ENCODE peak calls at places on chromosomes 2 and 18, in seven cellular contexts. P, E, N, L, R, S and Y are unnamed samples.

GRCh38 chr2:45331034-45331786 is 279.9 kb downstream of the SRBD1 start:
- DNase-seq in N (no peak), S (no peak), E (no peak), R (no peak), P (no peak), L (no peak), Y (no peak)

GRCh38 chr2:19651466-19651865 is 250.3 kb downstream of the TTC32 start:
- DNase-seq in E (no peak), R (no peak), L (no peak), P (no peak), N (no peak), S (no peak), Y (no peak)

GRCh38 chr2:187547353-187547979 is 6.8 kb downstream of the TFPI start:
- DNase-seq in L (peak), R (no peak), E (no peak), N (peak), P (no peak), S (peak), Y (no peak)

GRCh38 chr2:85711578-85712060 is 17.5 kb downstream of the GNLY start:
- DNase-seq in L (no peak), N (peak), S (no peak), R (no peak), E (no peak), P (no peak), Y (no peak)

GRCh38 chr2:20573611-20574422 is 77.1 kb downstream of the HS1BP3 start:
- DNase-seq in N (no peak), R (no peak), P (no peak), E (no peak), L (peak), S (no peak), Y (no peak)

GRCh38 chr2:239005586-239005985 is 157.7 kb downstream of the TWIST2 start:
- DNase-seq in N (no peak), P (no peak), S (no peak), E (no peak), L (no peak), R (no peak), Y (no peak)

GRCh38 chr2:42013409-42013808 is 34.4 kb upstream of the PKDCC start:
- DNase-seq in N (no peak), S (no peak), L (no peak), P (no peak), R (no peak), E (no peak), Y (no peak)

GRCh38 chr18:48134609-48135008 is 204.2 kb upstream of the SMAD2 start:
- DNase-seq in R (no peak), E (no peak), N (no peak), S (no peak), L (no peak), P (no peak), Y (no peak)

GRCh38 chr18:31878358-31878757 is 64.6 kb downstream of the TRAPPC8 start:
- DNase-seq in N (no peak), P (no peak), S (no peak), L (no peak), R (no peak), E (no peak), Y (no peak)

GRCh38 chr2:215979615-215980014 is 33.7 kb downstream of the MREG start:
- DNase-seq in S (peak), R (no peak), N (no peak), E (no peak), P (no peak), L (no peak), Y (no peak)

GRCh38 chr18:22026362-22026761 is 143.0 kb upstream of the GATA6 start:
- DNase-seq in E (no peak), L (no peak), R (no peak), S (no peak), P (no peak), N (no peak), Y (no peak)

GRCh38 chr2:159801925-159802324 is 3.9 kb upstream of the CD302 start:
- DNase-seq in S (no peak), R (no peak), E (no peak), N (no peak), P (no peak), L (no peak), Y (no peak)

GRCh38 chr18:48848641-48849143 is 102.1 kb downstream of the SMAD7 start:
- DNase-seq in S (no peak), E (peak), R (no peak), P (no peak), L (peak), N (no peak), Y (peak)

GRCh38 chr18:25230658-25231326 is 121.2 kb downstream of the ZNF521 start:
- DNase-seq in L (peak), S (no peak), N (peak), R (no peak), E (no peak), P (no peak), Y (peak)

GRCh38 chr2:12262681-12263436 is 453.9 kb upstream of the TRIB2 start:
- DNase-seq in R (peak), L (peak), S (no peak), N (no peak), E (no peak), P (no peak), Y (no peak)

GRCh38 chr18:45687617-45688016 is 36.4 kb upstream of the SLC14A1 start:
- DNase-seq in S (no peak), P (peak), E (no peak), R (no peak), N (no peak), L (no peak), Y (no peak)

GRCh38 chr2:208134928-208135586 is 5.4 kb upstream of the CRYGC start:
- DNase-seq in P (no peak), R (no peak), S (no peak), L (no peak), E (peak), N (no peak), Y (no peak)

GRCh38 chr2:132804045-132804444 is 134.0 kb upstream of the LYPD1 start:
- DNase-seq in E (no peak), R (no peak), S (no peak), P (no peak), L (no peak), N (no peak), Y (no peak)

GRCh38 chr2:206316141-206316540 is 41.7 kb downstream of the ZDBF2 start:
- DNase-seq in N (no peak), R (no peak), P (no peak), E (no peak), S (no peak), L (no peak), Y (no peak)

GRCh38 chr2:190717764-190718651 is 69.1 kb downstream of the NAB1 start:
- DNase-seq in S (no peak), L (no peak), P (no peak), R (no peak), E (no peak), N (no peak), Y (no peak)

GRCh38 chr18:45962461-45962860 is 4.7 kb downstream of the EPG5 start:
- DNase-seq in N (no peak), R (peak), E (no peak), P (peak), S (no peak), L (no peak), Y (no peak)

GRCh38 chr2:238855299-238855698 is 7.4 kb downstream of the TWIST2 start:
- DNase-seq in L (no peak), P (no peak), R (no peak), S (no peak), N (no peak), E (no peak), Y (no peak)

GRCh38 chr18:74222710-74223497 is 68.9 kb downstream of the CYB5A start:
- DNase-seq in E (no peak), R (no peak), S (no peak), L (no peak), P (no peak), N (no peak), Y (no peak)

GRCh38 chr2:9782197-9782719 is 61.0 kb upstream of the TAF1B start:
- DNase-seq in E (no peak), N (no peak), R (no peak), L (no peak), P (peak), S (no peak), Y (no peak)

GRCh38 chr2:5798083-5798482 is 105.9 kb downstream of the SOX11 start:
- DNase-seq in R (no peak), E (no peak), P (no peak), N (no peak), L (no peak), S (no peak), Y (no peak)

GRCh38 chr18:57210101-57210661 is 63.3 kb downstream of the BOD1L2 start:
- DNase-seq in E (peak), R (peak), P (no peak), S (peak), N (peak), L (no peak), Y (peak)

GRCh38 chr18:41529093-41529492 is 425.9 kb upstream of the PIK3C3 start:
- DNase-seq in L (no peak), E (no peak), N (no peak), R (no peak), P (no peak), S (no peak), Y (no peak)

GRCh38 chr2:236833501-236834186 is 252.0 kb upstream of the COPS8 start:
- DNase-seq in S (no peak), L (no peak), N (no peak), P (no peak), E (no peak), R (no peak), Y (no peak)

GRCh38 chr2:60926751-60927568 is 45.6 kb downstream of the REL start:
- DNase-seq in E (no peak), R (no peak), L (no peak), N (no peak), P (no peak), S (no peak), Y (no peak)

GRCh38 chr2:231780123-231780908 is 766 bp downstream of the PDE6D start:
- DNase-seq in L (peak), N (no peak), E (peak), R (peak), S (no peak), P (no peak), Y (peak)

GRCh38 chr2:196983934-196984333 is 57.4 kb upstream of the PGAP1 start:
- DNase-seq in S (no peak), E (no peak), L (no peak), N (no peak), R (no peak), P (no peak), Y (no peak)

GRCh38 chr18:68757121-68757520 is 40.8 kb upstream of the CCDC102B start:
- DNase-seq in R (no peak), N (no peak), S (no peak), E (no peak), P (no peak), L (no peak), Y (no peak)

DNA sequence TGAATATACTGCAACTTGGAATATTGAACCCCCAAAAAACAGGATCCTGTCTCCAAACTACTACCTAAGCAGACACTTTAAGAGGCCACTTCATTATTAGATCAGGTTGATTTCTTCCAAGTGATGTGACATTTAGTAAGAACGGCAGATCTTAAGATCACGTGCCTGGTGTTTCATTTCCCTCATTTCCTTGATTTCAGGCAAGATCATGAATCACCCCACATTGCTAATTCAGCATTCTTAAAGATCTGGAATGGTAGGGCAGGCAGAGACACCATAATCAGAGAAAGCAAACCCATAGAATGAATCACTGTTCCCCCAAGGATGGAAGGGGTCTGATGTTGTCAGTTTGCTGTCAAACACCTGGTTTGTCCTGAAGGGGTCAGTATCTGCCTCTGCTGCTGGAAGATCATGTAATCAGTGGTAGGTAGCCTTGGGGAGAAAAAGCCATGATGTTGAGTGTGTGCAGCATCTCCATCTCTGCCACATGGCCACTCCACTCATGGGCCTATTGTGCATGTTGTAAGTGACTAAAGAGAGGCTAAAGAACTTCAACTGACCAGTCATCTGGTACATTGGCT is 133.9 kb downstream of the ARHGAP15 start:
- DNase-seq in R (no peak), L (no peak), S (no peak), N (no peak), E (peak), P (no peak), Y (no peak)
- TF ChIP-seq CTCF in R (no peak), L (no peak), S (no peak), N (no peak), E (peak), P (no peak), Y (peak)

GRCh38 chr2:84631047-84631446 is 114.7 kb downstream of the DNAH6 start:
- DNase-seq in P (no peak), L (no peak), R (peak), N (no peak), E (peak), S (peak), Y (peak)
- TF ChIP-seq CTCF in P (peak), L (peak), R (peak), N (peak), E (peak), S (peak), Y (peak)

GRCh38 chr18:43422483-43422882 is 145.2 kb upstream of the SYT4 start:
- DNase-seq in E (peak), N (no peak), R (peak), L (no peak), S (no peak), P (no peak), Y (no peak)

GRCh38 chr18:43420091-43420490 is 142.8 kb upstream of the SYT4 start:
- DNase-seq in P (no peak), R (no peak), E (no peak), S (no peak), N (no peak), L (no peak), Y (no peak)

GRCh38 chr18:43420950-43421349 is 143.7 kb upstream of the SYT4 start:
- DNase-seq in S (no peak), R (peak), E (peak), N (no peak), L (no peak), P (no peak), Y (no peak)
- TF ChIP-seq CTCF in S (no peak), R (no peak), E (peak), N (no peak), L (no peak), P (no peak), Y (peak)

GRCh38 chr2:179595284-179595683 is 266.1 kb downstream of the ZNF385B start:
- DNase-seq in L (no peak), E (peak), N (no peak), P (no peak), R (peak), S (no peak), Y (peak)
- TF ChIP-seq CTCF in L (no peak), E (peak), N (no peak), P (no peak), R (no peak), S (no peak), Y (no peak)